ENCODE peak calls at places on chromosomes 6 and 20, in seven cellular contexts. G, Y, A, U, W, N and X are unnamed samples.

GRCh38 chr20:10922941-10923340 is 249.1 kb upstream of the JAG1 start:
- DNase-seq in G (no peak), Y (no peak), A (no peak), U (no peak), W (peak), N (peak), X (no peak)

GRCh38 chr6:124069230-124069815 is 265.7 kb downstream of the NKAIN2 start:
- DNase-seq in G (no peak), Y (no peak), A (no peak), U (no peak), W (no peak), N (no peak), X (no peak)

GRCh38 chr6:2861071-2861821 is 19.6 kb upstream of the SERPINB1 start:
- DNase-seq in G (no peak), Y (peak), A (no peak), U (no peak), W (no peak), N (no peak), X (no peak)

GRCh38 chr20:44979090-44979621 is 12.8 kb downstream of the STK4 start:
- DNase-seq in G (no peak), Y (peak), A (peak), U (no peak), W (no peak), N (no peak), X (peak)

GRCh38 chr20:47204008-47204745 is 152.3 kb downstream of the ZMYND8 start:
- DNase-seq in G (no peak), Y (no peak), A (no peak), U (no peak), W (peak), N (peak), X (no peak)

GRCh38 chr6:101544286-101544685 is 150.8 kb downstream of the GRIK2 start:
- DNase-seq in G (no peak), Y (no peak), A (no peak), U (no peak), W (peak), N (peak), X (no peak)

GRCh38 chr6:91634791-91635190 is 1047.9 kb upstream of the MAP3K7 start:
- DNase-seq in G (no peak), Y (no peak), A (no peak), U (no peak), W (peak), N (no peak), X (no peak)

GRCh38 chr6:77095936-77096627 is 367.2 kb downstream of the HTR1B start:
- DNase-seq in G (no peak), Y (no peak), A (no peak), U (no peak), W (no peak), N (peak), X (no peak)

GRCh38 chr20:58245931-58246330 is 17.5 kb upstream of the ANKRD60 start:
- DNase-seq in G (no peak), Y (no peak), A (no peak), U (no peak), W (no peak), N (no peak), X (no peak)

GRCh38 chr6:166704171-166704570 is 77.1 kb upstream of the RPS6KA2 start:
- DNase-seq in G (no peak), Y (no peak), A (no peak), U (no peak), W (no peak), N (no peak), X (no peak)

GRCh38 chr20:25361287-25361683 is 29.4 kb downstream of the ABHD12 start:
- DNase-seq in G (no peak), Y (no peak), A (no peak), U (no peak), W (peak), N (peak), X (no peak)

GRCh38 chr20:47792021-47792618 is 6.8 kb upstream of the SULF2 start:
- DNase-seq in G (no peak), Y (no peak), A (no peak), U (peak), W (peak), N (peak), X (no peak)

GRCh38 chr6:33620584-33621395 is at the start of gene ITPR3:
- DNase-seq in G (peak), Y (peak), A (peak), U (peak), W (peak), N (peak), X (peak)

GRCh38 chr20:23214903-23215302 is 128.8 kb upstream of the CD93 start:
- DNase-seq in G (no peak), Y (no peak), A (no peak), U (no peak), W (no peak), N (no peak), X (no peak)

GRCh38 chr6:14121936-14122344 is 4.4 kb downstream of the CD83 start:
- DNase-seq in G (no peak), Y (no peak), A (peak), U (peak), W (no peak), N (no peak), X (no peak)

GRCh38 chr6:168095741-168096250 is 16.8 kb upstream of the FRMD1 start:
- DNase-seq in G (no peak), Y (no peak), A (no peak), U (peak), W (no peak), N (no peak), X (no peak)

GRCh38 chr6:89432875-89433636 is at the start of gene ANKRD6:
- DNase-seq in G (peak), Y (peak), A (peak), U (peak), W (peak), N (peak), X (peak)

GRCh38 chr6:168949876-168950499 is 303.7 kb downstream of the THBS2 start:
- DNase-seq in G (no peak), Y (no peak), A (no peak), U (no peak), W (no peak), N (peak), X (no peak)

GRCh38 chr6:151075527-151075926 is 164.2 kb upstream of the AKAP12 start:
- DNase-seq in G (no peak), Y (no peak), A (no peak), U (no peak), W (peak), N (peak), X (no peak)

GRCh38 chr6:11215773-11216172 is 16.7 kb downstream of the NEDD9 start:
- DNase-seq in G (no peak), Y (no peak), A (no peak), U (no peak), W (no peak), N (peak), X (no peak)

GRCh38 chr6:106339334-106340029 is 13.9 kb upstream of the ATG5 start:
- DNase-seq in G (peak), Y (peak), A (peak), U (no peak), W (peak), N (peak), X (peak)

GRCh38 chr6:63121166-63121565 is 90.1 kb upstream of the FKBP1C start:
- DNase-seq in G (peak), Y (no peak), A (no peak), U (no peak), W (no peak), N (no peak), X (no peak)

GRCh38 chr20:8434326-8434876 is 302.3 kb downstream of the PLCB1 start:
- DNase-seq in G (no peak), Y (no peak), A (no peak), U (no peak), W (peak), N (no peak), X (no peak)

GRCh38 chr6:1122083-1122482 is 189.8 kb upstream of the FOXQ1 start:
- DNase-seq in G (peak), Y (no peak), A (no peak), U (no peak), W (no peak), N (no peak), X (no peak)